ENCODE peak calls at places on chromosomes 2 and 18, in nine cellular contexts. H is iris pigment epithelial cell; W is RKO; K is activated CD8-positive, alpha-beta memory T cell treated with anti-CD3 and anti-CD28 coated beads for 4 hours; Q is fibroblast of mammary gland; L is NCI-H2081; P is stimulated activated CD4-positive, alpha-beta T cell treated with anti-CD3 and anti-CD28 coated beads, Interleukin-12 subunit alpha, Interleukin-12 subunit beta, amount 100 ng/mL, for 4 hours; O is NCI-H345; R is chondrocyte. T is an unnamed sample.

GRCh38 chr2:226583715-226584114 is 215.9 kb downstream of the IRS1 start:
- DNase-seq in H (peak; percentile 91), W (peak; percentile 66), K (no peak), Q (peak; percentile 81), L (no peak), P (no peak), O (no peak), R (no peak), T (peak; percentile 85)

GRCh38 chr2:172986040-172986439 is 89.6 kb upstream of the MAP3K20 start:
- DNase-seq in H (peak; percentile 25), W (no peak), K (no peak), Q (no peak), L (no peak), P (no peak), O (no peak), R (no peak), T (no peak)

GRCh38 chr2:16408331-16409005 is 257.2 kb downstream of the CYRIA start:
- DNase-seq in H (no peak), W (no peak), K (no peak), Q (no peak), L (no peak), P (no peak), O (no peak), R (no peak), T (no peak)

GRCh38 chr18:59268722-59269562 is 4.3 kb downstream of the RAX start:
- DNase-seq in H (peak; percentile 31), W (no peak), K (no peak), Q (peak; percentile 25), L (peak; percentile 10), P (peak; percentile 41), O (peak; percentile 60), R (no peak), T (no peak)

GRCh38 chr2:84033347-84033974 is 425.6 kb downstream of the SUCLG1 start:
- DNase-seq in H (no peak), W (no peak), K (no peak), Q (no peak), L (no peak), P (no peak), O (no peak), R (no peak), T (no peak)

GRCh38 chr2:47221956-47222355 is 66.8 kb upstream of the STPG4 start:
- DNase-seq in H (peak; percentile 62), W (no peak), K (no peak), Q (peak; percentile 70), L (no peak), P (no peak), O (peak; percentile 55), R (no peak), T (peak; percentile 74)

GRCh38 chr18:3747176-3747973 is 297.4 kb downstream of the TGIF1 start:
- DNase-seq in H (peak; percentile 8), W (no peak), K (no peak), Q (peak; percentile 78), L (no peak), P (no peak), O (no peak), R (no peak), T (peak; percentile 92)

GRCh38 chr2:52391576-52391975 is 1359.6 kb upstream of the NRXN1 start:
- DNase-seq in H (peak; percentile 8), W (no peak), K (no peak), Q (no peak), L (no peak), P (no peak), O (no peak), R (no peak), T (peak; percentile 6)

GRCh38 chr2:178865537-178865936 is 58.3 kb upstream of the TTN start:
- DNase-seq in H (no peak), W (no peak), K (no peak), Q (peak; percentile 37), L (peak; percentile 71), P (no peak), O (peak; percentile 13), R (no peak), T (no peak)

GRCh38 chr18:25974630-25975077 is 115.8 kb downstream of the SS18 start:
- DNase-seq in H (no peak), W (peak; percentile 37), K (no peak), Q (no peak), L (no peak), P (no peak), O (no peak), R (no peak), T (no peak)

GRCh38 chr2:72153026-72153791 is 5.5 kb upstream of the CYP26B1 start:
- DNase-seq in H (no peak), W (no peak), K (no peak), Q (no peak), L (no peak), P (no peak), O (no peak), R (no peak), T (no peak)

GRCh38 chr18:24561369-24561768 is 100.9 kb downstream of the HRH4 start:
- DNase-seq in H (no peak), W (no peak), K (no peak), Q (no peak), L (no peak), P (no peak), O (no peak), R (no peak), T (no peak)

GRCh38 chr2:232103140-232103737 is 141.7 kb downstream of the DIS3L2 start:
- DNase-seq in H (peak; percentile 57), W (no peak), K (no peak), Q (peak; percentile 58), L (no peak), P (no peak), O (no peak), R (no peak), T (peak; percentile 59)

GRCh38 chr2:47321411-47322031 is 81.4 kb upstream of the MSH2 start:
- DNase-seq in H (peak; percentile 49), W (no peak), K (no peak), Q (peak; percentile 22), L (peak; percentile 28), P (no peak), O (peak; percentile 19), R (no peak), T (no peak)

GRCh38 chr18:23077493-23078256 is 57.6 kb upstream of the CABLES1 start:
- DNase-seq in H (no peak), W (no peak), K (no peak), Q (peak; percentile 7), L (no peak), P (no peak), O (no peak), R (no peak), T (peak; percentile 29)

GRCh38 chr2:196088209-196088608 is 19.6 kb upstream of the DNAH7 start:
- DNase-seq in H (peak; percentile 54), W (no peak), K (no peak), Q (peak; percentile 59), L (no peak), P (no peak), O (peak; percentile 42), R (no peak), T (peak; percentile 57)

GRCh38 chr2:173654896-173655265 is 300.2 kb downstream of the CDCA7 start:
- DNase-seq in H (no peak), W (no peak), K (no peak), Q (no peak), L (no peak), P (no peak), O (no peak), R (no peak), T (no peak)

GRCh38 chr2:146917430-146918037 is 927.3 kb upstream of the ACVR2A start:
- DNase-seq in H (no peak), W (no peak), K (no peak), Q (peak; percentile 39), L (no peak), P (no peak), O (no peak), R (no peak), T (no peak)

GRCh38 chr2:10944799-10945198 is 33.1 kb downstream of the KCNF1 start:
- DNase-seq in H (no peak), W (no peak), K (no peak), Q (no peak), L (no peak), P (no peak), O (no peak), R (peak; percentile 86), T (no peak)

GRCh38 chr2:196925768-196926561 is 542 bp downstream of the PGAP1 start:
- DNase-seq in H (peak; percentile 24), W (peak; percentile 59), K (no peak), Q (peak; percentile 29), L (peak; percentile 60), P (peak; percentile 28), O (peak; percentile 80), R (no peak), T (peak; percentile 44)

GRCh38 chr2:205245652-205246051 is 436.6 kb upstream of the NRP2 start:
- DNase-seq in H (peak; percentile 38), W (peak; percentile 19), K (no peak), Q (peak; percentile 65), L (no peak), P (no peak), O (no peak), R (no peak), T (peak; percentile 70)

GRCh38 chr2:60629801-60630385 is 76.4 kb upstream of the BCL11A start:
- DNase-seq in H (no peak), W (no peak), K (no peak), Q (no peak), L (no peak), P (no peak), O (no peak), R (no peak), T (no peak)

GRCh38 chr2:86052676-86053075 is 53.0 kb downstream of the POLR1A start:
- DNase-seq in H (no peak), W (no peak), K (no peak), Q (no peak), L (no peak), P (no peak), O (no peak), R (no peak), T (no peak)

GRCh38 chr18:56284319-56284718 is 354.1 kb downstream of the TXNL1 start:
- DNase-seq in H (no peak), W (no peak), K (no peak), Q (peak; percentile 48), L (no peak), P (no peak), O (no peak), R (no peak), T (peak; percentile 2)

GRCh38 chr2:5070257-5070656 is 621.9 kb upstream of the SOX11 start:
- DNase-seq in H (peak; percentile 24), W (peak; percentile 16), K (no peak), Q (no peak), L (no peak), P (no peak), O (peak; percentile 59), R (no peak), T (no peak)

GRCh38 chr18:23209031-23209430 is 73.7 kb downstream of the CABLES1 start:
- DNase-seq in H (peak; percentile 74), W (no peak), K (no peak), Q (no peak), L (no peak), P (no peak), O (no peak), R (no peak), T (no peak)

GRCh38 chr2:5911801-5912200 is 219.6 kb downstream of the SOX11 start:
- DNase-seq in H (no peak), W (no peak), K (no peak), Q (no peak), L (no peak), P (no peak), O (no peak), R (no peak), T (no peak)

T was measured in cardiac fibroblast.